ENCODE peak calls at places on chromosome 3, in seven cellular contexts. H is stimulated activated CD8-positive, alpha-beta memory T cell treated with anti-CD3 and anti-CD28 coated beads, Interleukin-2, amount 100 ng/mL, for 1 hour; D is Caki2; F is dermis microvascular lymphatic vessel endothelial cell; Q is NCI-H2029; O is lower leg skin; S is uterus. Y is an unnamed sample.
A peak's percentile ranks its signal among the peaks of the same experiment; 100 is the strongest.

GRCh38 chr3:26624209-26624775 is 1.7 kb downstream of the LRRC3B start:
- DNase-seq in Q (no peak), F (no peak), O (no peak), H (no peak), D (no peak), S (no peak), Y (peak; percentile 50)

GRCh38 chr3:187935623-187936156 is 190.4 kb upstream of the BCL6 start:
- DNase-seq in F (no peak), O (no peak), Q (no peak), S (no peak), D (no peak), H (no peak), Y (no peak)

GRCh38 chr3:152400912-152401311 is 132.2 kb downstream of the MBNL1 start:
- DNase-seq in Q (no peak), O (no peak), D (peak; percentile 41), F (no peak), S (no peak), H (no peak), Y (no peak)

GRCh38 chr3:171810278-171811058 is at the start of gene PLD1:
- DNase-seq in H (no peak), Q (peak; percentile 73), S (no peak), O (peak; percentile 72), F (peak; percentile 83), D (peak; percentile 97), Y (peak; percentile 95)

GRCh38 chr3:150238995-150239612 is 169.0 kb upstream of the TSC22D2 start:
- DNase-seq in O (no peak), F (no peak), Q (peak; percentile 46), H (no peak), D (peak; percentile 53), S (no peak), Y (no peak)

GRCh38 chr3:9638147-9638546 is 11.2 kb upstream of the MTMR14 start:
- DNase-seq in D (no peak), Q (no peak), O (no peak), F (no peak), H (no peak), S (no peak), Y (no peak)

GRCh38 chr3:170128259-170128976 is 53.1 kb downstream of the PHC3 start:
- DNase-seq in F (no peak), O (no peak), H (no peak), Q (no peak), S (no peak), D (no peak), Y (no peak)

GRCh38 chr3:143465638-143466037 is 346.1 kb downstream of the CHST2 start:
- DNase-seq in H (no peak), O (no peak), Q (no peak), D (peak; percentile 66), F (no peak), S (no peak), Y (no peak)

GRCh38 chr3:181709537-181710279 is 2.0 kb upstream of the SOX2 start:
- DNase-seq in Q (peak; percentile 73), D (peak; percentile 53), O (peak; percentile 64), S (peak; percentile 55), F (peak; percentile 69), H (no peak), Y (peak; percentile 79)

GRCh38 chr3:149438981-149439380 is 35.5 kb upstream of the TM4SF4 start:
- DNase-seq in D (no peak), F (no peak), H (no peak), S (no peak), O (no peak), Q (no peak), Y (no peak)

GRCh38 chr3:172103724-172104123 is 64.3 kb downstream of the FNDC3B start:
- DNase-seq in D (peak; percentile 49), O (no peak), H (no peak), Q (peak; percentile 9), S (no peak), F (no peak), Y (no peak)

GRCh38 chr3:16486951-16487480 is 26.5 kb downstream of the RFTN1 start:
- DNase-seq in F (no peak), O (no peak), Q (no peak), S (no peak), H (no peak), D (no peak), Y (no peak)

GRCh38 chr3:184629555-184630160 is 68.1 kb downstream of the EPHB3 start:
- DNase-seq in Q (no peak), D (no peak), H (no peak), F (no peak), O (no peak), S (no peak), Y (no peak)

GRCh38 chr3:127532561-127533203 is 57.9 kb downstream of the TPRA1 start:
- DNase-seq in S (no peak), F (no peak), O (no peak), D (no peak), Q (no peak), H (no peak), Y (no peak)

GRCh38 chr3:79086514-79086913 is 681.3 kb downstream of the ROBO1 start:
- DNase-seq in F (peak; percentile 37), S (no peak), D (peak; percentile 10), Q (no peak), O (peak; percentile 20), H (no peak), Y (no peak)